ENCODE peak calls at places on chromosome 22, in six cellular contexts. K is choroid plexus epithelial cell, E is thoracic aorta, X is HCT116, M is nephron progenitor cell, S is cardiac muscle cell. J is an unnamed sample.

GRCh38 chr22:28514314-28514713 is 165.3 kb downstream of the TTC28 start:
- DNase-seq in K (peak), E (no peak), X (no peak), M (no peak), S (peak), J (no peak)

GRCh38 chr22:50342651-50343540 is at the start of gene PPP6R2:
- DNase-seq in K (peak), E (no peak), X (no peak), M (peak), S (peak), J (peak)

GRCh38 chr22:28594784-28595324 is 84.8 kb downstream of the TTC28 start:
- DNase-seq in K (peak), E (no peak), X (peak), M (no peak), S (peak), J (no peak)

GRCh38 chr22:49046546-49047305 is 780.9 kb downstream of the BRD1 start:
- DNase-seq in K (no peak), E (no peak), X (peak), M (peak), S (no peak), J (peak)

GRCh38 chr22:27551402-27551801 is 250.2 kb downstream of the MN1 start:
- DNase-seq in K (no peak), E (no peak), X (no peak), M (no peak), S (no peak), J (no peak)

GRCh38 chr22:49500076-49500460 is 327.6 kb downstream of the BRD1 start:
- DNase-seq in K (no peak), E (no peak), X (no peak), M (no peak), S (no peak), J (no peak)

GRCh38 chr22:39474351-39474991 is 17.7 kb downstream of the MGAT3 start:
- DNase-seq in K (no peak), E (no peak), X (no peak), M (no peak), S (no peak), J (no peak)

GRCh38 chr22:50445071-50445879 is 29.6 kb downstream of the SBF1 start:
- DNase-seq in K (no peak), E (no peak), X (no peak), M (no peak), S (no peak), J (no peak)

GRCh38 chr22:41092847-41093371 is 517 bp downstream of the EP300 start:
- DNase-seq in K (peak), E (no peak), X (no peak), M (peak), S (peak), J (no peak)

GRCh38 chr22:17797721-17798559 is 23.7 kb upstream of the BID start:
- DNase-seq in K (no peak), E (no peak), X (no peak), M (no peak), S (no peak), J (no peak)

GRCh38 chr22:24435861-24436351 is 8.5 kb downstream of the ADORA2A start:
- DNase-seq in K (peak), E (no peak), X (no peak), M (no peak), S (no peak), J (no peak)

GRCh38 chr22:32853662-32854061 is 52.2 kb downstream of the TIMP3 start:
- DNase-seq in K (no peak), E (no peak), X (no peak), M (no peak), S (no peak), J (no peak)
- TF ChIP-seq CTCF in K (no peak), E (no peak), X (no peak), M (no peak), S (no peak), J (no peak)

DNA sequence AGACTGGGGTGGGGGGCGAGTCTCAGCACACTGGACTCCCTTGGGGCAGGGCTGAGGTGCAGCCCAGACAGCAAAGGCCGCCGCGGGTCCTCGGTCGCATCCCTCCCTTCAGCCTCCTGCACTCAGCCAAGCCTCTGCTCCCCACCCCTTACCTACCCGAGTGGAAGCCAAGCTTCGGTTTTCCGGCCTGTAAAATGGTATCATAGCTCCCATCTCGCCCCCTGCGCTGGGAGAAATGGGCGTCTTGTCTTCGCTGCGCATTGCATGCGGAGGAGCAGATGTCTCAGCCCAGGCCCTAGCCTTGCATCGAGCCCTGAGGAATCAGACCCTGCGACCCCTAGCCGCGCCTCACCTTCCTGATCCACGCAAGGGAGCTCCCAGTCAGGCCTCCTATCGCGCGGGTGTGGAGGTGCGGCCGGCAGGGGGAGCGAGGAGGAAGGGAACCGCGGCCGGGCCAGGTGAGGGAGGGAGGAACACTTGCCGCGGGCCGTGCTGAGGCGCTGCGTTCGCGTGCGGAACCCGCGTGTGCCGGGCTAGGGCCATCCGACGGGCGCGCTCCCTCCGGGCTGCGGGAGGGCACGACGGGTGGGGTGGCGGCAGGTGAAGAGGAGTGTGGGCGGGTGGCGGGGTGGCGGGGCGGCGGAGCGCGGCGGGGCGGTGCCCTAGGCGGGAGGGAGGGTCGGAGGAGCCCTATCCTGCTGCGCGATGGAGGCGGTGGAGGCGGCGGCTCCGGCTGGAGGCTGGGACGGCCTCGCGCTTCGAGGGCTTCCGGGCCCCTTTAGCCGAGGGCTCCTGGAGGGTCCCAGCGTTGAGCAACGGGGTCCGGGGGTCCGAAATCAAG is 4.1 kb upstream of the TBX1 start:
- DNase-seq in K (peak), E (no peak), X (peak), M (peak), S (no peak), J (no peak)
- TF ChIP-seq CTCF in K (peak), E (peak), X (peak), M (peak), S (peak), J (peak)

DNA sequence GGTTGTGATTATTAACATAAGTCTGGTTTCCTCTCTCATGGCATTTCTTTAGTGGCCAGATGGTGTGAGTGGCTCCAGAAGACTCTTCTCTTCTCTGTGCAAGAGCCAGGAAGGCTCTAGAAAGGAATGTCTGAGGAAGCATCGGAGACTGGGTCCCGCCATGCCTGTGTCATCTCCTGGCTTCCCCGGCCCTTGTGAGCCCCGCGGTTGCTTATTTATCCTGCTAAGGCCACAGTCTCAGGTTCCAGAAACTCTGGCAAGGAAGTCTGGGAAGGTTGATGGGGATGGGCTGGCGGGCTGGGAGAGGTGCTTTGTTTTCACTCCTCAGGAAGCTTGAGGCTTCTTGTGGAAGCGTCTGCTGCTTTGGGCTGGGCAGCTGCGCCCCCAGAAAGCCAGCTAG is 18.9 kb downstream of the BCR start:
- DNase-seq in K (peak), E (no peak), X (no peak), M (no peak), S (no peak), J (peak)
- TF ChIP-seq CTCF in K (no peak), E (no peak), X (no peak), M (no peak), S (no peak), J (no peak)

GRCh38 chr22:20064140-20064480 is 15.9 kb upstream of the DGCR8 start:
- DNase-seq in K (no peak), E (no peak), X (no peak), M (no peak), S (no peak), J (no peak)

GRCh38 chr22:20062766-20063083 is 17.3 kb upstream of the DGCR8 start:
- DNase-seq in K (peak), E (no peak), X (peak), M (no peak), S (peak), J (no peak)

GRCh38 chr22:20064545-20065262 is 15.3 kb upstream of the DGCR8 start:
- DNase-seq in K (no peak), E (no peak), X (no peak), M (no peak), S (no peak), J (no peak)

GRCh38 chr22:20062043-20062765 is 17.8 kb upstream of the DGCR8 start:
- DNase-seq in K (no peak), E (no peak), X (no peak), M (no peak), S (no peak), J (no peak)

GRCh38 chr22:20063271-20064139 is 16.5 kb upstream of the DGCR8 start:
- DNase-seq in K (no peak), E (no peak), X (no peak), M (no peak), S (no peak), J (no peak)
- TF ChIP-seq CTCF in K (no peak), E (no peak), X (peak), M (no peak), S (no peak), J (no peak)

GRCh38 chr22:37253164-37253660 is 9.1 kb upstream of the RAC2 start:
- DNase-seq in K (no peak), E (no peak), X (no peak), M (no peak), S (peak), J (no peak)
- TF ChIP-seq CTCF in K (peak), E (no peak), X (peak), M (no peak), S (peak), J (no peak)

GRCh38 chr22:45554040-45554406 is 51.3 kb downstream of the FBLN1 start:
- DNase-seq in K (no peak), E (no peak), X (no peak), M (no peak), S (no peak), J (no peak)
- TF ChIP-seq CTCF in K (no peak), E (no peak), X (no peak), M (peak), S (no peak), J (peak)

DNA sequence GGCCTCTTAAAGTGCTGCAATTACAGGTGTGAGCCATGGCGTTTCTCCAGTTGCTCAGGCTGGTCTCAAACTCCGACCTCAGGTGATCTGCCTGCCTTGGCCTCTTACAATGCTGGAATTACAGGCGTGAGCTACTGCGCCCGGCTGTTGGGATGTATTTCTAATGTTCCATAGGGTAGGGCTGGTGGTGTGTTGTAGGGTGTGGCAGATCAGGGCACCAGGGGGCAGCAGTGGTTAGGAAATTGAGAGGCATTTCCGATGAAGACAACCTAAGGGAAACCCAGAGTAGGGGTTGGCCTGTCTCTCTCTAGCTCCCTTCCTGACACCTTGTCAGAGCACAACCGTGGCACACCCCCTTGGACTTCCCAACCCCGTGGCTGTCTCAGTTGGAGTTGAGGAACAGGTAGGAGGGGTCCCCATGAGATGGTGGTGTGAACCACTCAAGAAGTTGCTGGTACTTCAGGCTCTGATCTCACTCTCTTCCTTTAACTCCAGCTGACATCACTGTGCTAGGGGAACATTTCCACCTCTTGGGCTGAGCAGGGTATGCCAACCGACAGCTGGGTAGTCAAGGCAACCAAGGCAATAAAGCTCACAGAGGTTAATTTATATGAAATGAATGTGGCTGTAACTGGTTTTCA is 32.9 kb downstream of the YWHAH start:
- DNase-seq in K (peak), E (no peak), X (peak), M (peak), S (peak), J (peak)
- TF ChIP-seq CTCF in K (peak), E (peak), X (peak), M (peak), S (peak), J (peak)

DNA sequence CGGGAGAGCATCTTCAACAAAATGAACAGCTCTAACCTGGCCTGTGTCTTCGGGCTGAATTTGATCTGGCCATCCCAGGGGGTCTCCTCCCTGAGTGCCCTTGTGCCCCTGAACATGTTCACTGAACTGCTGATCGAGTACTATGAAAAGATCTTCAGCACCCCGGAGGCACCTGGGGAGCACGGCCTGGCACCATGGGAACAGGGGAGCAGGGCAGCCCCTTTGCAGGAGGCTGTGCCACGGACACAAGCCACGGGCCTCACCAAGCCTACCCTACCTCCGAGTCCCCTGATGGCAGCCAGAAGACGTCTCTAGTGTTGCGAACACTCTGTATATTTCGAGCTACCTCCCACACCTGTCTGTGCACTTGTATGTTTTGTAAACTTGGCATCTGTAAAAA is 109.9 kb downstream of the ARHGAP8 start:
- DNase-seq in K (no peak), E (no peak), X (no peak), M (no peak), S (no peak), J (no peak)
- TF ChIP-seq CTCF in K (no peak), E (no peak), X (no peak), M (no peak), S (no peak), J (no peak)